ENCODE peak calls at places on chromosomes 12 and 14, in six cellular contexts. D is DMS53; Y is M059J; N is activated naive CD8-positive, alpha-beta T cell treated with anti-CD3 and anti-CD28 coated beads, Interleukin-2, amount 50 U/mL, for 24 hours; M is neural crest cell; F is HEK293T. E is an unnamed sample.

GRCh38 chr14:54002653-54003052 is 46.0 kb upstream of the BMP4 start:
- DNase-seq in D (peak; percentile 36), M (no peak), F (no peak), Y (peak; percentile 41), N (no peak), E (no peak)

GRCh38 chr12:46608431-46609280 is 217.1 kb downstream of the SLC38A4 start:
- DNase-seq in Y (peak; percentile 69), N (no peak), M (no peak), F (no peak), D (no peak), E (no peak)

GRCh38 chr12:89273525-89273924 is 78.8 kb downstream of the DUSP6 start:
- DNase-seq in D (no peak), Y (peak; percentile 20), M (no peak), N (no peak), F (no peak), E (no peak)

GRCh38 chr12:109744026-109744425 is 30.4 kb downstream of the FAM222A start:
- DNase-seq in Y (no peak), D (no peak), F (no peak), N (no peak), M (no peak), E (no peak)

GRCh38 chr12:79331870-79332269 is 358.9 kb downstream of the PAWR start:
- DNase-seq in F (no peak), Y (no peak), M (no peak), N (no peak), D (no peak), E (no peak)

GRCh38 chr14:79229383-79229875 is 981.9 kb downstream of the DIO2 start:
- DNase-seq in M (no peak), N (no peak), Y (no peak), F (no peak), D (no peak), E (no peak)

GRCh38 chr14:51139221-51139681 is 44.3 kb upstream of the TRIM9 start:
- DNase-seq in D (peak; percentile 39), F (no peak), N (no peak), M (no peak), Y (peak; percentile 8), E (no peak)

GRCh38 chr12:11500222-11500860 is 105.0 kb upstream of the PRB2 start:
- DNase-seq in Y (peak; percentile 60), M (peak; percentile 98), D (peak; percentile 87), F (peak; percentile 77), N (peak; percentile 88), E (peak; percentile 51)

GRCh38 chr12:9033244-9033887 is 44.0 kb downstream of the KLRG1 start:
- DNase-seq in M (no peak), Y (no peak), N (no peak), D (no peak), F (no peak), E (no peak)

GRCh38 chr12:131044760-131045381 is 91.2 kb downstream of the ADGRD1 start:
- DNase-seq in N (no peak), M (no peak), Y (no peak), D (no peak), F (no peak), E (peak; percentile 61)

GRCh38 chr12:5694759-5695409 is 250.2 kb downstream of the ANO2 start:
- DNase-seq in M (no peak), F (no peak), N (no peak), Y (peak; percentile 55), D (peak; percentile 72), E (no peak)

GRCh38 chr12:116525418-116526001 is 33.7 kb upstream of the MAP1LC3B2 start:
- DNase-seq in D (no peak), Y (peak; percentile 93), M (no peak), F (no peak), N (no peak), E (no peak)